ENCODE peak calls at places on chromosomes 3 and 15, in nine cellular contexts. One of them, this sample, is unnamed.

GRCh38 chr15:92069308-92070244 is 216.1 kb downstream of the SLCO3A1 start:
- DNase-seq in erythroblast: no peak
- DNase-seq in stimulated activated CD4-positive, alpha-beta T cell treated with anti-CD3 and anti-CD28 coated beads, Interleukin-2, amount 100 ng/mL, for 24 hours: peak; percentile 60
- DNase-seq in HEK293T: no peak
- DNase-seq in activated T-helper 1 cell treated with Interleukin-2 at 50 U/mL for 16 hours: peak; percentile 13
- DNase-seq in keratinocyte: peak; percentile 56
- DNase-seq in Caki2: peak; percentile 91
- DNase-seq in ureter: peak; percentile 81
- DNase-seq in head of caudate nucleus: peak; percentile 51
- DNase-seq in this sample: peak; percentile 94

GRCh38 chr3:22542311-22542710 is 660.8 kb upstream of the UBE2E2 start:
- DNase-seq in HEK293T: no peak
- DNase-seq in head of caudate nucleus: no peak
- DNase-seq in stimulated activated CD4-positive, alpha-beta T cell treated with anti-CD3 and anti-CD28 coated beads, Interleukin-2, amount 100 ng/mL, for 24 hours: no peak
- DNase-seq in erythroblast: no peak
- DNase-seq in ureter: no peak
- DNase-seq in activated T-helper 1 cell treated with Interleukin-2 at 50 U/mL for 16 hours: no peak
- DNase-seq in Caki2: no peak
- DNase-seq in keratinocyte: no peak
- DNase-seq in this sample: no peak

GRCh38 chr15:56146756-56147155 is 96.9 kb downstream of the RFX7 start:
- DNase-seq in HEK293T: no peak
- DNase-seq in ureter: no peak
- DNase-seq in activated T-helper 1 cell treated with Interleukin-2 at 50 U/mL for 16 hours: no peak
- DNase-seq in keratinocyte: no peak
- DNase-seq in head of caudate nucleus: no peak
- DNase-seq in erythroblast: no peak
- DNase-seq in stimulated activated CD4-positive, alpha-beta T cell treated with anti-CD3 and anti-CD28 coated beads, Interleukin-2, amount 100 ng/mL, for 24 hours: no peak
- DNase-seq in Caki2: no peak
- DNase-seq in this sample: no peak

GRCh38 chr3:197000211-197000610 is 29.4 kb downstream of the MELTF start:
- DNase-seq in ureter: no peak
- DNase-seq in stimulated activated CD4-positive, alpha-beta T cell treated with anti-CD3 and anti-CD28 coated beads, Interleukin-2, amount 100 ng/mL, for 24 hours: no peak
- DNase-seq in keratinocyte: no peak
- DNase-seq in HEK293T: no peak
- DNase-seq in Caki2: no peak
- DNase-seq in head of caudate nucleus: no peak
- DNase-seq in erythroblast: no peak
- DNase-seq in activated T-helper 1 cell treated with Interleukin-2 at 50 U/mL for 16 hours: no peak
- DNase-seq in this sample: peak; percentile 20

GRCh38 chr3:71646971-71647370 is 63.4 kb upstream of the FOXP1 start:
- DNase-seq in activated T-helper 1 cell treated with Interleukin-2 at 50 U/mL for 16 hours: no peak
- DNase-seq in ureter: no peak
- DNase-seq in stimulated activated CD4-positive, alpha-beta T cell treated with anti-CD3 and anti-CD28 coated beads, Interleukin-2, amount 100 ng/mL, for 24 hours: no peak
- DNase-seq in Caki2: no peak
- DNase-seq in keratinocyte: no peak
- DNase-seq in erythroblast: no peak
- DNase-seq in head of caudate nucleus: no peak
- DNase-seq in HEK293T: no peak
- DNase-seq in this sample: no peak

GRCh38 chr15:38073278-38073930 is 139.0 kb downstream of the TMCO5A start:
- DNase-seq in activated T-helper 1 cell treated with Interleukin-2 at 50 U/mL for 16 hours: no peak
- DNase-seq in erythroblast: peak; percentile 4
- DNase-seq in Caki2: no peak
- DNase-seq in ureter: peak; percentile 59
- DNase-seq in HEK293T: no peak
- DNase-seq in stimulated activated CD4-positive, alpha-beta T cell treated with anti-CD3 and anti-CD28 coated beads, Interleukin-2, amount 100 ng/mL, for 24 hours: no peak
- DNase-seq in head of caudate nucleus: no peak
- DNase-seq in keratinocyte: no peak
- DNase-seq in this sample: no peak

GRCh38 chr15:35680951-35681350 is 135.0 kb upstream of the DPH6 start:
- DNase-seq in head of caudate nucleus: no peak
- DNase-seq in keratinocyte: no peak
- DNase-seq in stimulated activated CD4-positive, alpha-beta T cell treated with anti-CD3 and anti-CD28 coated beads, Interleukin-2, amount 100 ng/mL, for 24 hours: no peak
- DNase-seq in ureter: no peak
- DNase-seq in Caki2: no peak
- DNase-seq in activated T-helper 1 cell treated with Interleukin-2 at 50 U/mL for 16 hours: no peak
- DNase-seq in HEK293T: no peak
- DNase-seq in erythroblast: no peak
- DNase-seq in this sample: no peak

GRCh38 chr3:10962481-10963036 is 30.0 kb upstream of the SLC6A1 start:
- DNase-seq in head of caudate nucleus: no peak
- DNase-seq in stimulated activated CD4-positive, alpha-beta T cell treated with anti-CD3 and anti-CD28 coated beads, Interleukin-2, amount 100 ng/mL, for 24 hours: no peak
- DNase-seq in keratinocyte: no peak
- DNase-seq in ureter: no peak
- DNase-seq in erythroblast: no peak
- DNase-seq in HEK293T: no peak
- DNase-seq in Caki2: no peak
- DNase-seq in activated T-helper 1 cell treated with Interleukin-2 at 50 U/mL for 16 hours: no peak
- DNase-seq in this sample: no peak

GRCh38 chr3:63993653-63994079 is 29.6 kb downstream of the PSMD6 start:
- DNase-seq in ureter: peak; percentile 59
- DNase-seq in HEK293T: peak; percentile 80
- DNase-seq in keratinocyte: peak; percentile 69
- DNase-seq in head of caudate nucleus: peak; percentile 69
- DNase-seq in Caki2: peak; percentile 46
- DNase-seq in activated T-helper 1 cell treated with Interleukin-2 at 50 U/mL for 16 hours: peak; percentile 9
- DNase-seq in stimulated activated CD4-positive, alpha-beta T cell treated with anti-CD3 and anti-CD28 coated beads, Interleukin-2, amount 100 ng/mL, for 24 hours: peak; percentile 57
- DNase-seq in erythroblast: peak; percentile 71
- DNase-seq in this sample: peak; percentile 82

GRCh38 chr3:42264399-42265058 is 1.5 kb downstream of the CCK start:
- DNase-seq in stimulated activated CD4-positive, alpha-beta T cell treated with anti-CD3 and anti-CD28 coated beads, Interleukin-2, amount 100 ng/mL, for 24 hours: no peak
- DNase-seq in keratinocyte: peak; percentile 25
- DNase-seq in activated T-helper 1 cell treated with Interleukin-2 at 50 U/mL for 16 hours: no peak
- DNase-seq in head of caudate nucleus: no peak
- DNase-seq in Caki2: peak; percentile 19
- DNase-seq in ureter: peak; percentile 61
- DNase-seq in erythroblast: peak; percentile 15
- DNase-seq in HEK293T: no peak
- DNase-seq in this sample: no peak

GRCh38 chr3:188085596-188086560 is 68.1 kb upstream of the LPP start:
- DNase-seq in erythroblast: no peak
- DNase-seq in stimulated activated CD4-positive, alpha-beta T cell treated with anti-CD3 and anti-CD28 coated beads, Interleukin-2, amount 100 ng/mL, for 24 hours: no peak
- DNase-seq in HEK293T: no peak
- DNase-seq in Caki2: no peak
- DNase-seq in activated T-helper 1 cell treated with Interleukin-2 at 50 U/mL for 16 hours: no peak
- DNase-seq in ureter: no peak
- DNase-seq in keratinocyte: no peak
- DNase-seq in head of caudate nucleus: no peak
- DNase-seq in this sample: no peak

GRCh38 chr3:140216249-140216648 is 281.3 kb downstream of the CLSTN2 start:
- DNase-seq in erythroblast: no peak
- DNase-seq in stimulated activated CD4-positive, alpha-beta T cell treated with anti-CD3 and anti-CD28 coated beads, Interleukin-2, amount 100 ng/mL, for 24 hours: no peak
- DNase-seq in Caki2: no peak
- DNase-seq in keratinocyte: peak; percentile 4
- DNase-seq in activated T-helper 1 cell treated with Interleukin-2 at 50 U/mL for 16 hours: no peak
- DNase-seq in HEK293T: peak; percentile 42
- DNase-seq in ureter: no peak
- DNase-seq in head of caudate nucleus: no peak
- DNase-seq in this sample: peak; percentile 4

GRCh38 chr3:187012609-187013051 is 82.3 kb downstream of the ST6GAL1 start:
- DNase-seq in keratinocyte: no peak
- DNase-seq in Caki2: peak; percentile 14
- DNase-seq in activated T-helper 1 cell treated with Interleukin-2 at 50 U/mL for 16 hours: no peak
- DNase-seq in head of caudate nucleus: no peak
- DNase-seq in erythroblast: no peak
- DNase-seq in HEK293T: no peak
- DNase-seq in ureter: peak; percentile 40
- DNase-seq in stimulated activated CD4-positive, alpha-beta T cell treated with anti-CD3 and anti-CD28 coated beads, Interleukin-2, amount 100 ng/mL, for 24 hours: peak; percentile 58
- DNase-seq in this sample: no peak

GRCh38 chr15:30065025-30065801 is 17.5 kb upstream of the GOLGA8J start:
- DNase-seq in Caki2: peak; percentile 92
- DNase-seq in stimulated activated CD4-positive, alpha-beta T cell treated with anti-CD3 and anti-CD28 coated beads, Interleukin-2, amount 100 ng/mL, for 24 hours: no peak
- DNase-seq in head of caudate nucleus: no peak
- DNase-seq in erythroblast: no peak
- DNase-seq in activated T-helper 1 cell treated with Interleukin-2 at 50 U/mL for 16 hours: no peak
- DNase-seq in ureter: no peak
- DNase-seq in keratinocyte: peak; percentile 26
- DNase-seq in HEK293T: no peak
- DNase-seq in this sample: peak; percentile 85

GRCh38 chr15:92079647-92080255 is 226.2 kb downstream of the SLCO3A1 start:
- DNase-seq in keratinocyte: no peak
- DNase-seq in head of caudate nucleus: no peak
- DNase-seq in activated T-helper 1 cell treated with Interleukin-2 at 50 U/mL for 16 hours: no peak
- DNase-seq in Caki2: no peak
- DNase-seq in HEK293T: no peak
- DNase-seq in erythroblast: no peak
- DNase-seq in stimulated activated CD4-positive, alpha-beta T cell treated with anti-CD3 and anti-CD28 coated beads, Interleukin-2, amount 100 ng/mL, for 24 hours: no peak
- DNase-seq in ureter: no peak
- DNase-seq in this sample: no peak

GRCh38 chr3:156892701-156893100 is 66.5 kb downstream of the LEKR1 start:
- DNase-seq in head of caudate nucleus: no peak
- DNase-seq in activated T-helper 1 cell treated with Interleukin-2 at 50 U/mL for 16 hours: no peak
- DNase-seq in ureter: no peak
- DNase-seq in erythroblast: no peak
- DNase-seq in stimulated activated CD4-positive, alpha-beta T cell treated with anti-CD3 and anti-CD28 coated beads, Interleukin-2, amount 100 ng/mL, for 24 hours: no peak
- DNase-seq in keratinocyte: peak; percentile 35
- DNase-seq in Caki2: no peak
- DNase-seq in HEK293T: no peak
- DNase-seq in this sample: peak; percentile 93

GRCh38 chr3:126049289-126050049 is 34.5 kb downstream of the SLC41A3 start:
- DNase-seq in activated T-helper 1 cell treated with Interleukin-2 at 50 U/mL for 16 hours: no peak
- DNase-seq in HEK293T: peak; percentile 2
- DNase-seq in Caki2: no peak
- DNase-seq in ureter: no peak
- DNase-seq in stimulated activated CD4-positive, alpha-beta T cell treated with anti-CD3 and anti-CD28 coated beads, Interleukin-2, amount 100 ng/mL, for 24 hours: no peak
- DNase-seq in erythroblast: no peak
- DNase-seq in head of caudate nucleus: no peak
- DNase-seq in keratinocyte: no peak
- DNase-seq in this sample: no peak